ENCODE peak calls at places on chromosome 16, in ten cellular contexts. One of them, this sample, is unnamed.

GRCh38 chr16:9123871-9124270 is 32.4 kb downstream of the HAPSTR1 start:
- DNase-seq in ascending aorta: peak
- DNase-seq in AG04450: no peak
- DNase-seq in testis: no peak
- DNase-seq in effector memory CD4-positive, alpha-beta T cell: no peak
- DNase-seq in mammary epithelial cell: peak
- DNase-seq in CD8-positive, alpha-beta memory T cell: no peak
- DNase-seq in Peyer's patch: peak
- DNase-seq in RWPE1: peak
- DNase-seq in stomach: peak
- DNase-seq in this sample: no peak

GRCh38 chr16:5024632-5025031 is 9.1 kb downstream of the NAGPA start:
- DNase-seq in stomach: peak
- DNase-seq in testis: peak
- DNase-seq in Peyer's patch: no peak
- DNase-seq in effector memory CD4-positive, alpha-beta T cell: no peak
- DNase-seq in AG04450: no peak
- DNase-seq in RWPE1: peak
- DNase-seq in CD8-positive, alpha-beta memory T cell: no peak
- DNase-seq in mammary epithelial cell: peak
- DNase-seq in ascending aorta: no peak
- DNase-seq in this sample: peak

GRCh38 chr16:66292241-66292935 is 74.1 kb upstream of the CDH5 start:
- DNase-seq in CD8-positive, alpha-beta memory T cell: no peak
- DNase-seq in Peyer's patch: no peak
- DNase-seq in AG04450: no peak
- DNase-seq in effector memory CD4-positive, alpha-beta T cell: no peak
- DNase-seq in ascending aorta: no peak
- DNase-seq in testis: no peak
- DNase-seq in RWPE1: no peak
- DNase-seq in mammary epithelial cell: no peak
- DNase-seq in stomach: no peak
- DNase-seq in this sample: no peak

GRCh38 chr16:12573730-12574383 is 229.8 kb downstream of the CPPED1 start:
- DNase-seq in CD8-positive, alpha-beta memory T cell: peak
- DNase-seq in AG04450: no peak
- DNase-seq in ascending aorta: no peak
- DNase-seq in RWPE1: peak
- DNase-seq in testis: peak
- DNase-seq in mammary epithelial cell: peak
- DNase-seq in stomach: peak
- DNase-seq in Peyer's patch: no peak
- DNase-seq in effector memory CD4-positive, alpha-beta T cell: no peak
- DNase-seq in this sample: no peak

GRCh38 chr16:84284168-84284722 is 10.4 kb upstream of the WFDC1 start:
- DNase-seq in ascending aorta: no peak
- DNase-seq in stomach: peak
- DNase-seq in mammary epithelial cell: no peak
- DNase-seq in CD8-positive, alpha-beta memory T cell: no peak
- DNase-seq in Peyer's patch: no peak
- DNase-seq in RWPE1: peak
- DNase-seq in AG04450: no peak
- DNase-seq in effector memory CD4-positive, alpha-beta T cell: no peak
- DNase-seq in testis: peak
- DNase-seq in this sample: no peak

GRCh38 chr16:78310990-78311561 is 211.6 kb downstream of the WWOX start:
- DNase-seq in testis: no peak
- DNase-seq in stomach: no peak
- DNase-seq in Peyer's patch: no peak
- DNase-seq in AG04450: no peak
- DNase-seq in mammary epithelial cell: no peak
- DNase-seq in effector memory CD4-positive, alpha-beta T cell: no peak
- DNase-seq in ascending aorta: no peak
- DNase-seq in RWPE1: no peak
- DNase-seq in CD8-positive, alpha-beta memory T cell: no peak
- DNase-seq in this sample: no peak

GRCh38 chr16:15829460-15829859 is 27.4 kb downstream of the MYH11 start:
- DNase-seq in stomach: peak
- DNase-seq in Peyer's patch: peak
- DNase-seq in ascending aorta: peak
- DNase-seq in CD8-positive, alpha-beta memory T cell: no peak
- DNase-seq in mammary epithelial cell: no peak
- DNase-seq in effector memory CD4-positive, alpha-beta T cell: no peak
- DNase-seq in testis: peak
- DNase-seq in AG04450: peak
- DNase-seq in RWPE1: no peak
- DNase-seq in this sample: no peak

GRCh38 chr16:77775911-77776909 is 12.2 kb upstream of the VAT1L start:
- DNase-seq in ascending aorta: no peak
- DNase-seq in RWPE1: peak
- DNase-seq in AG04450: no peak
- DNase-seq in stomach: no peak
- DNase-seq in mammary epithelial cell: peak
- DNase-seq in CD8-positive, alpha-beta memory T cell: no peak
- DNase-seq in Peyer's patch: no peak
- DNase-seq in testis: no peak
- DNase-seq in effector memory CD4-positive, alpha-beta T cell: no peak
- DNase-seq in this sample: no peak

DNA sequence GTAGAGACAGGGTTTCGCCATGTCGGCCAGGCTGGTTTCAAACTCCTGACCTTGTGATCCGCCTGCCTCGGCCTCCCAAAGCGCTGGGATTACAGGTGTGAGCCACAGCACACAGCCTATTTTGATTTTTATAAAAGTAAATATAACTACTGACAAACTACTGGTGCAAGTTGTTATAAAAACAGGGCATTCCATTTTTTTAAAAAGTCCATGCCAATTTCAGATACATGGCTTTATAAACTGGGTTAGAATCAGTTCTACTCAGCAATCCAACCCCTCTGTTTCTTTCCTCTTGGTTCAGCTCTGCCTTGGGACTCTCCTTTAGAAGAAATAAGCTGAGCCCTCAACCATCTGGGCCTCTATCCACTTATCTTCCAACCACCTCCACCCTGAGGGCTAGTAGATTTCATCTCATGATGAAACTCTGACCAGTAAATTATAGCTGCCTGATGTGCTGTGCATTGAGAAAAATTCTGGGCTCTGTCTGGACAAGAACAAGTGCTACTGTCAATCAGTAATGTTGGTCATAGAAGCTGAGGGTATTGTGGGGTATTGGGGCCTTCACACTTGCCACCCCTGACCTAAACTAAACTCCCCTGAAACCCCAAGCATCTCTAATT is 10.2 kb downstream of the RANBP10 start:
- DNase-seq in AG04450: no peak
- DNase-seq in mammary epithelial cell: peak
- DNase-seq in effector memory CD4-positive, alpha-beta T cell: no peak
- DNase-seq in stomach: no peak
- DNase-seq in ascending aorta: no peak
- DNase-seq in CD8-positive, alpha-beta memory T cell: no peak
- DNase-seq in RWPE1: no peak
- DNase-seq in testis: no peak
- DNase-seq in Peyer's patch: no peak
- DNase-seq in this sample: no peak
- H3K27ac ChIP-seq in AG04450: no peak
- H3K27ac ChIP-seq in mammary epithelial cell: no peak
- H3K27ac ChIP-seq in effector memory CD4-positive, alpha-beta T cell: no peak
- H3K27ac ChIP-seq in stomach: no peak
- H3K27ac ChIP-seq in ascending aorta: no peak
- H3K27ac ChIP-seq in CD8-positive, alpha-beta memory T cell: no peak
- H3K27ac ChIP-seq in RWPE1: no peak
- H3K27ac ChIP-seq in testis: no peak
- H3K27ac ChIP-seq in Peyer's patch: no peak
- H3K27ac ChIP-seq in this sample: peak

GRCh38 chr16:3607634-3608033 is 3.8 kb downstream of the SLX4 start:
- DNase-seq in ascending aorta: no peak
- DNase-seq in testis: no peak
- DNase-seq in CD8-positive, alpha-beta memory T cell: no peak
- DNase-seq in AG04450: no peak
- DNase-seq in stomach: no peak
- DNase-seq in effector memory CD4-positive, alpha-beta T cell: no peak
- DNase-seq in RWPE1: no peak
- DNase-seq in Peyer's patch: no peak
- DNase-seq in mammary epithelial cell: no peak
- DNase-seq in this sample: no peak

GRCh38 chr16:3608069-3608468 is 3.3 kb downstream of the SLX4 start:
- DNase-seq in stomach: no peak
- DNase-seq in effector memory CD4-positive, alpha-beta T cell: no peak
- DNase-seq in CD8-positive, alpha-beta memory T cell: no peak
- DNase-seq in mammary epithelial cell: no peak
- DNase-seq in RWPE1: no peak
- DNase-seq in ascending aorta: no peak
- DNase-seq in Peyer's patch: no peak
- DNase-seq in testis: no peak
- DNase-seq in AG04450: no peak
- DNase-seq in this sample: no peak

GRCh38 chr16:3606441-3606840 is 5.0 kb downstream of the SLX4 start:
- DNase-seq in effector memory CD4-positive, alpha-beta T cell: no peak
- DNase-seq in CD8-positive, alpha-beta memory T cell: no peak
- DNase-seq in testis: no peak
- DNase-seq in stomach: no peak
- DNase-seq in RWPE1: no peak
- DNase-seq in Peyer's patch: no peak
- DNase-seq in AG04450: no peak
- DNase-seq in ascending aorta: no peak
- DNase-seq in mammary epithelial cell: no peak
- DNase-seq in this sample: no peak

GRCh38 chr16:3609895-3610697 is 1.3 kb downstream of the SLX4 start:
- DNase-seq in ascending aorta: no peak
- DNase-seq in CD8-positive, alpha-beta memory T cell: no peak
- DNase-seq in testis: no peak
- DNase-seq in effector memory CD4-positive, alpha-beta T cell: no peak
- DNase-seq in Peyer's patch: no peak
- DNase-seq in RWPE1: no peak
- DNase-seq in AG04450: no peak
- DNase-seq in stomach: no peak
- DNase-seq in mammary epithelial cell: no peak
- DNase-seq in this sample: no peak

GRCh38 chr16:3607161-3607560 is 4.2 kb downstream of the SLX4 start:
- DNase-seq in testis: no peak
- DNase-seq in effector memory CD4-positive, alpha-beta T cell: no peak
- DNase-seq in RWPE1: no peak
- DNase-seq in ascending aorta: no peak
- DNase-seq in CD8-positive, alpha-beta memory T cell: no peak
- DNase-seq in stomach: no peak
- DNase-seq in Peyer's patch: no peak
- DNase-seq in AG04450: no peak
- DNase-seq in mammary epithelial cell: no peak
- DNase-seq in this sample: no peak
- H3K27ac ChIP-seq in testis: no peak
- H3K27ac ChIP-seq in effector memory CD4-positive, alpha-beta T cell: no peak
- H3K27ac ChIP-seq in RWPE1: no peak
- H3K27ac ChIP-seq in ascending aorta: no peak
- H3K27ac ChIP-seq in CD8-positive, alpha-beta memory T cell: no peak
- H3K27ac ChIP-seq in stomach: no peak
- H3K27ac ChIP-seq in Peyer's patch: no peak
- H3K27ac ChIP-seq in AG04450: no peak
- H3K27ac ChIP-seq in mammary epithelial cell: no peak
- H3K27ac ChIP-seq in this sample: no peak

DNA sequence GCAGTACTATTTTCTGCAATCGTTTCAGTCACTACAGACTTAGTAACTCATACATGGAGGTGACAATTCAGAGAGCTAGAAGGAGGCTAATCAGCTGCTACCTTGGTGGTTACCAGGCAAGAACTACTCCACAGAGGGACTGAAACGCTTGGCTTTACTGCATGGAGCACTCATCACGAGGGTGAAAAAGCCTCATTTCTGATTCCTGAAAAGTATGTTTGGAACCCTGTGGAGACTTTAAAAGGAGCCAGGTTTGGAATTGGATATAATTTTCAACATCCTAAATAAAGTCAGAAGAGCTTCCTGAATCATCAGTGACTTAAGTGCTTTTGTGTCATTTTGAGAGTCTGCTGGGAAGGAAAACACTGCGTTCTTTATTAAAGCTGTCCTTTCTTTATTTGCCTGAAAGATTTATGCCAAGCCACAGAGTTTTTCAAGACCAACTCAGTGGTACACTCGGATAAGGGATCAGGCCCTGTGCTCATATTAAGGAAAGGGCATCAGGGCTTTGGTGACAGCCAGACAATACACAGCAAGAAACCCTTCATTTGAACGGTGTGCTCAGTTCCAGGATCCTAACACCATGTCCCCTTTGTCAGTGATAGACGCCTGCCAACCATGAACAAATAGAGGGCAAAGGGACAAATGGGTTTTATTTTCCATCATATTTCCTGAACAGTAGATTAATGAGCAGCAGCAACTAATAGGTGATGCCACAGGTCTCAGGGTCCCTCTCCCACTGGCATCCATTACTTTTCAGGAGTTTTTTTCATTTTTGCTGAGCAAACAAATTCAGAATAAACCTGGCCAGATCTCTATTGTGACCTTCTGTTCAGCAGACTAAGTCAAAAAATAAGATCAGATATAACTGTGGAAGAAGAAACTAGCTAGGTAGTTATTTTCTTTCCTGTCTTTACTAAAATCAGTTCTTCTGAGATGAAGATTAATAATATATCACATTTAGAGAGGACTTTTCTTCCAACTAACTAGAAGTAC is 80.5 kb upstream of the CLEC18B start:
- DNase-seq in stomach: no peak
- DNase-seq in testis: no peak
- DNase-seq in CD8-positive, alpha-beta memory T cell: no peak
- DNase-seq in mammary epithelial cell: no peak
- DNase-seq in ascending aorta: no peak
- DNase-seq in Peyer's patch: no peak
- DNase-seq in AG04450: no peak
- DNase-seq in RWPE1: no peak
- DNase-seq in effector memory CD4-positive, alpha-beta T cell: no peak
- DNase-seq in this sample: no peak
- H3K27ac ChIP-seq in stomach: peak
- H3K27ac ChIP-seq in testis: no peak
- H3K27ac ChIP-seq in CD8-positive, alpha-beta memory T cell: no peak
- H3K27ac ChIP-seq in mammary epithelial cell: no peak
- H3K27ac ChIP-seq in ascending aorta: peak
- H3K27ac ChIP-seq in Peyer's patch: no peak
- H3K27ac ChIP-seq in AG04450: no peak
- H3K27ac ChIP-seq in RWPE1: no peak
- H3K27ac ChIP-seq in effector memory CD4-positive, alpha-beta T cell: no peak
- H3K27ac ChIP-seq in this sample: no peak

GRCh38 chr16:82629441-82630027 is 2.8 kb downstream of the CDH13 start:
- DNase-seq in testis: no peak
- DNase-seq in AG04450: no peak
- DNase-seq in ascending aorta: no peak
- DNase-seq in RWPE1: peak
- DNase-seq in effector memory CD4-positive, alpha-beta T cell: no peak
- DNase-seq in Peyer's patch: no peak
- DNase-seq in stomach: no peak
- DNase-seq in CD8-positive, alpha-beta memory T cell: no peak
- DNase-seq in mammary epithelial cell: peak
- DNase-seq in this sample: no peak
- H3K27ac ChIP-seq in testis: no peak
- H3K27ac ChIP-seq in AG04450: peak
- H3K27ac ChIP-seq in ascending aorta: peak
- H3K27ac ChIP-seq in RWPE1: peak
- H3K27ac ChIP-seq in effector memory CD4-positive, alpha-beta T cell: no peak
- H3K27ac ChIP-seq in Peyer's patch: no peak
- H3K27ac ChIP-seq in stomach: no peak
- H3K27ac ChIP-seq in CD8-positive, alpha-beta memory T cell: no peak
- H3K27ac ChIP-seq in mammary epithelial cell: peak
- H3K27ac ChIP-seq in this sample: peak

This sample was measured in epithelial cell of prostate.